ENCODE peak calls at places on chromosomes 16 and 17, in five cellular contexts. D, Q, M, J and A are unnamed samples.

GRCh38 chr17:74532115-74532514 is 840 bp upstream of the CD300LB start:
- ATAC-seq in D (peak; percentile 85), Q (no peak), M (peak; percentile 90), J (peak; percentile 61), A (peak; percentile 58)

GRCh38 chr17:42673885-42674754 is 2.7 kb downstream of the PLEKHH3 start:
- ATAC-seq in D (no peak), Q (peak; percentile 23), M (peak; percentile 30), J (peak; percentile 33), A (no peak)

GRCh38 chr16:21001262-21001661 is 100.7 kb downstream of the LYRM1 start:
- ATAC-seq in D (peak; percentile 66), Q (peak; percentile 88), M (peak; percentile 87), J (peak; percentile 71), A (no peak)

GRCh38 chr17:27511154-27511553 is 54.9 kb downstream of the KSR1 start:
- ATAC-seq in D (no peak), Q (no peak), M (peak; percentile 18), J (no peak), A (no peak)

GRCh38 chr17:16377804-16378400 is 3.0 kb upstream of the UBB start:
- ATAC-seq in D (no peak), Q (no peak), M (no peak), J (no peak), A (no peak)

GRCh38 chr17:28978016-28978415 is 26.7 kb upstream of the PHF12 start:
- ATAC-seq in D (no peak), Q (no peak), M (no peak), J (no peak), A (no peak)

GRCh38 chr16:79082955-79083354 is 517.6 kb downstream of the MAF start:
- ATAC-seq in D (no peak), Q (no peak), M (no peak), J (no peak), A (no peak)

GRCh38 chr17:74713199-74713755 is 554 bp upstream of the CD300LF start:
- ATAC-seq in D (peak; percentile 40), Q (no peak), M (no peak), J (no peak), A (no peak)

GRCh38 chr16:15777533-15778203 is 79.2 kb downstream of the MYH11 start:
- ATAC-seq in D (no peak), Q (peak; percentile 97), M (peak; percentile 97), J (peak; percentile 65), A (no peak)

GRCh38 chr16:78647019-78647418 is 547.6 kb downstream of the WWOX start:
- ATAC-seq in D (peak; percentile 12), Q (no peak), M (no peak), J (no peak), A (no peak)

GRCh38 chr16:12228607-12229499 is 252.3 kb downstream of the SNX29 start:
- ATAC-seq in D (no peak), Q (peak; percentile 93), M (peak; percentile 98), J (peak; percentile 83), A (peak; percentile 34)

GRCh38 chr17:69654981-69655581 is 240.6 kb downstream of the MAP2K6 start:
- ATAC-seq in D (peak; percentile 30), Q (no peak), M (no peak), J (no peak), A (peak; percentile 65)

GRCh38 chr16:19380316-19380715 is 37.4 kb upstream of the TMC5 start:
- ATAC-seq in D (no peak), Q (no peak), M (no peak), J (no peak), A (no peak)

GRCh38 chr16:85335584-85336492 is 223.6 kb upstream of the CIBAR2 start:
- ATAC-seq in D (no peak), Q (peak; percentile 5), M (no peak), J (no peak), A (no peak)

GRCh38 chr17:36085710-36086268 is 4.2 kb downstream of the CCL3 start:
- ATAC-seq in D (peak; percentile 46), Q (no peak), M (no peak), J (no peak), A (peak; percentile 74)

GRCh38 chr16:81531415-81531814 is 86.8 kb downstream of the CMIP start:
- ATAC-seq in D (peak; percentile 67), Q (no peak), M (no peak), J (peak; percentile 48), A (no peak)

GRCh38 chr16:57721765-57722499 is 13.6 kb upstream of the KATNB1 start:
- ATAC-seq in D (peak; percentile 23), Q (peak; percentile 30), M (no peak), J (peak; percentile 49), A (no peak)

GRCh38 chr16:87264634-87265033 is 52.6 kb downstream of the C16orf95 start:
- ATAC-seq in D (no peak), Q (peak; percentile 32), M (no peak), J (no peak), A (no peak)

GRCh38 chr16:3023415-3023668 is 400 bp downstream of the HCFC1R1 start:
- ATAC-seq in D (peak; percentile 0), Q (no peak), M (peak; percentile 0), J (no peak), A (no peak)

GRCh38 chr17:40926341-40926740 is 11.1 kb downstream of the KRT23 start:
- ATAC-seq in D (no peak), Q (no peak), M (no peak), J (no peak), A (no peak)

GRCh38 chr17:32528825-32529224 is 42.0 kb downstream of the CDK5R1 start:
- ATAC-seq in D (no peak), Q (no peak), M (no peak), J (no peak), A (no peak)

GRCh38 chr16:87950765-87951549 is at the start of gene BANP:
- ATAC-seq in D (peak; percentile 98), Q (peak; percentile 97), M (peak; percentile 96), J (peak; percentile 97), A (peak; percentile 97)

GRCh38 chr16:59886021-59886420 is 1151.9 kb upstream of the GOT2 start:
- ATAC-seq in D (no peak), Q (no peak), M (no peak), J (no peak), A (peak; percentile 69)

GRCh38 chr16:89478576-89479221 is 11.7 kb downstream of the ANKRD11 start:
- ATAC-seq in D (no peak), Q (peak; percentile 76), M (peak; percentile 4), J (peak; percentile 3), A (no peak)

GRCh38 chr17:33109331-33110072 is 117.9 kb downstream of the SPACA3 start:
- ATAC-seq in D (no peak), Q (no peak), M (no peak), J (no peak), A (no peak)

GRCh38 chr17:77332034-77332971 is 191.5 kb downstream of the SEC14L1 start:
- ATAC-seq in D (no peak), Q (no peak), M (no peak), J (peak; percentile 48), A (no peak)

GRCh38 chr16:85465328-85466307 is 147.5 kb upstream of the GSE1 start:
- ATAC-seq in D (no peak), Q (peak; percentile 5), M (no peak), J (no peak), A (peak; percentile 34)

GRCh38 chr17:37278247-37278894 is 97.4 kb upstream of the C17orf78 start:
- ATAC-seq in D (no peak), Q (no peak), M (no peak), J (no peak), A (no peak)

GRCh38 chr17:37284198-37284597 is 91.6 kb upstream of the C17orf78 start:
- ATAC-seq in D (no peak), Q (no peak), M (no peak), J (no peak), A (no peak)

GRCh38 chr17:37283414-37283961 is 92.3 kb upstream of the C17orf78 start:
- ATAC-seq in D (no peak), Q (no peak), M (no peak), J (no peak), A (no peak)

GRCh38 chr17:37276475-37276874 is 99.3 kb upstream of the C17orf78 start:
- ATAC-seq in D (no peak), Q (no peak), M (no peak), J (no peak), A (no peak)

GRCh38 chr17:37280841-37281240 is 94.9 kb upstream of the C17orf78 start:
- ATAC-seq in D (no peak), Q (no peak), M (no peak), J (no peak), A (no peak)
- H3K36me3 ChIP-seq in D (peaks cover 4% of the 10 kb centered on the region), Q (peaks cover 62% of the 10 kb centered on the region), M (peaks cover 83% of the 10 kb centered on the region), J (peaks cover 3% of the 10 kb centered on the region), A (peaks cover 33% of the 10 kb centered on the region)

GRCh38 chr17:38824899-38825761 is at the start of gene CWC25:
- ATAC-seq in D (peak; percentile 90), Q (peak; percentile 84), M (peak; percentile 92), J (peak; percentile 92), A (peak; percentile 94)
- TF ChIP-seq EP300 in D (no peak), Q (peak; percentile 96), M (peak; percentile 91), J (peak; percentile 43), A (no peak)

GRCh38 chr17:82883461-82884031 is 43.7 kb upstream of the ZNF750 start:
- ATAC-seq in D (no peak), Q (no peak), M (no peak), J (no peak), A (no peak)

GRCh38 chr17:82884341-82884871 is 44.6 kb upstream of the ZNF750 start:
- ATAC-seq in D (no peak), Q (no peak), M (no peak), J (no peak), A (no peak)

GRCh38 chr17:82887255-82888164 is 47.7 kb upstream of the ZNF750 start:
- ATAC-seq in D (no peak), Q (peak; percentile 59), M (no peak), J (no peak), A (no peak)

GRCh38 chr17:82882715-82883446 is 43.1 kb upstream of the ZNF750 start:
- ATAC-seq in D (peak; percentile 84), Q (no peak), M (no peak), J (no peak), A (no peak)

DNA sequence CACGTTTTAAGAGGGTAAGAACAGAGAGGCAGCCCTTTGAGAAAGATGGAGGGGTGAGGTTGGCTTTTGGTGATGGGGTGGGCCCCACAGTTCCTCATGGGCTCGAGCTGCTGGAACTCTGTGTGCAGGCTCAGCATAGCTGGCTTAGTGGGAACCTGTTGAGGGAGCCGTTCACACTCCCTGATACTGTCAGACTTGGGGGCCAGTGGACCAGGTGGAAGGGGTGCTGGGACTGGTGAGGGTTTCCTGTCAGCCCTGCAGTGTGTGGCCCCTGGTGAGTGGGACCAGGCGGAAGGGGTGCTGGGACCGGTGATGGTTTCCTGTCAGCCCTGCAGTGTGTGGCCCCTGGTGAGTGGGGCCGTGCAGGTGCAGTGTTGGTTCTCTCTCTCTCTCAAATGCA is 45.1 kb upstream of the ZNF750 start:
- ATAC-seq in D (no peak), Q (no peak), M (peak; percentile 11), J (no peak), A (no peak)
- H3K36me3 ChIP-seq in D (no peaks in the 10 kb centered on the region), Q (no peaks in the 10 kb centered on the region), M (peaks cover 23% of the 10 kb centered on the region), J (peaks cover 18% of the 10 kb centered on the region), A (no peaks in the 10 kb centered on the region)

DNA sequence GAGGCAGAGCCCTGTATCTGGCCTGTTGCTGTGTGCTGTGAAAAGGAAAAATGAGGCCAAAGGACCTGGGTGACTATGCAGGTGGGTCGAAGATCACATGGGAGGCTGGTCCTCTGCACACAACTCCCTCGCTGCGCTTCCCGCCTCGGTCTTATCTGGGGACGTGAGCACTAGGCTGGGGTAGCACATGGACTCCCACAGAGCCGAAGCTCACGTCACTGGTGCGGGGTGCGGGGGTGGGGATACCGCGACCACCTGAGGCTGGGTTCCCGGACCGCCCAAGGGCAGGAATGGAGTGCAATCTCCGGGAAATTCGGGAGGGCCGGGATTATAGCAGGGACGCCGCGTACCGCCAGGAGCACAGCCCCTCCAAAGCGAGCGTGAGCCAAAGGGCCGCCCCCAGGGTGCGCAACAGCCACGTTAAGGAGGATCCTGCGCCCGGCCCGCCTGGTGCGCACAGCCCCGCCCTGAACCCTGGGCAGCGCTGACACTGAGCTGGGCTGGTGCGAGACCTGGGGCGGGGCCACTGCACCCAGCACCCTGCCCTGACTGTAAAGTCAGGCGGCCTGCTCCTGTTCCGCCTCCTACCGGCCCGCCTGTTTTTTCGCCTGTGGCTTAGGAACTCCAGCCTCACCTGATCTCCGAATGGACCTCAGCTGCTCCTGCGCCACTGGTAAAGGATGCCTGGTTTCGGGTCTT is 4.8 kb downstream of the MT1A start:
- ATAC-seq in D (peak; percentile 95), Q (peak; percentile 85), M (peak; percentile 95), J (peak; percentile 99), A (peak; percentile 90)
- TF ChIP-seq EP300 in D (peak; percentile 72), Q (no peak), M (no peak), J (no peak), A (no peak)